ENCODE peak calls at places on chromosomes 2 and 18, in five cellular contexts. Z is EL, N is hippocampal formation, X is COR-L47, A is HEK293T. M is an unnamed sample.

GRCh38 chr2:7191927-7192326 is 274.7 kb downstream of the RNF144A start:
- DNase-seq in A (no peak), N (no peak), Z (peak), X (no peak), M (no peak)

GRCh38 chr2:177026956-177027355 is 185.6 kb upstream of the HNRNPA3 start:
- DNase-seq in Z (no peak), N (no peak), X (no peak), A (no peak), M (no peak)

GRCh38 chr18:62566199-62566598 is 43.4 kb downstream of the ZCCHC2 start:
- DNase-seq in N (peak), A (no peak), X (peak), Z (peak), M (no peak)

GRCh38 chr2:35314049-35314448 is 1041.5 kb upstream of the CRIM1 start:
- DNase-seq in X (no peak), A (no peak), Z (no peak), N (no peak), M (no peak)

GRCh38 chr2:196390243-196391148 is 219.1 kb upstream of the STK17B start:
- DNase-seq in N (no peak), X (no peak), A (no peak), Z (peak), M (no peak)

GRCh38 chr2:64090264-64090663 is 54.0 kb downstream of the PELI1 start:
- DNase-seq in N (no peak), A (no peak), X (no peak), Z (no peak), M (no peak)

GRCh38 chr2:226865273-226865672 is 29.4 kb downstream of the RHBDD1 start:
- DNase-seq in X (no peak), N (no peak), Z (no peak), A (no peak), M (no peak)

GRCh38 chr2:47429795-47430194 is 26.8 kb downstream of the MSH2 start:
- DNase-seq in A (no peak), X (no peak), N (no peak), Z (peak), M (no peak)

GRCh38 chr2:127219716-127220090 is 396 bp downstream of the CYP27C1 start:
- DNase-seq in A (peak), Z (no peak), X (peak), N (no peak), M (no peak)

GRCh38 chr2:218691234-218691633 is 19.3 kb downstream of the STK36 start:
- DNase-seq in Z (peak), A (no peak), X (no peak), N (no peak), M (no peak)

M was measured in CD4-positive, alpha-beta T cell.